ENCODE peak calls at places on chromosome 12, in six cellular contexts. V is gastrocnemius medialis, C is stomach, L is body of pancreas, P is tibial nerve, Y is heart left ventricle. E is an unnamed sample.

GRCh38 chr12:13001725-13002040 is 1.6 kb upstream of the HEBP1 start:
- DNase-seq in P (no peak), L (no peak), Y (no peak), C (no peak), V (no peak), E (no peak)

GRCh38 chr12:75900781-75901254 is 130.8 kb downstream of the PHLDA1 start:
- DNase-seq in C (no peak), V (no peak), L (no peak), Y (no peak), P (no peak), E (no peak)

GRCh38 chr12:89501793-89502192 is 22.8 kb downstream of the GALNT4 start:
- DNase-seq in Y (no peak), C (no peak), P (no peak), V (no peak), L (no peak), E (no peak)

GRCh38 chr12:124655317-124656213 is 88.2 kb upstream of the NCOR2 start:
- DNase-seq in L (peak; percentile 60), Y (peak; percentile 87), V (peak; percentile 46), C (peak; percentile 47), P (peak; percentile 81), E (peak; percentile 45)

GRCh38 chr12:17020765-17021164 is 414.8 kb upstream of the LMO3 start:
- DNase-seq in P (no peak), C (no peak), V (no peak), L (no peak), Y (no peak), E (no peak)

GRCh38 chr12:124484526-124484953 is 82.9 kb downstream of the NCOR2 start:
- DNase-seq in C (no peak), Y (no peak), L (no peak), P (no peak), V (no peak), E (no peak)

GRCh38 chr12:18165422-18165871 is 75.5 kb upstream of the RERGL start:
- DNase-seq in L (no peak), V (no peak), P (no peak), C (no peak), Y (no peak), E (no peak)

GRCh38 chr12:120903382-120903817 is 758 bp downstream of the SPPL3 start:
- DNase-seq in Y (peak; percentile 74), V (peak; percentile 52), P (peak; percentile 23), L (peak; percentile 78), C (peak; percentile 57), E (peak; percentile 40)

GRCh38 chr12:89680409-89680808 is 28.2 kb downstream of the ATP2B1 start:
- DNase-seq in C (no peak), V (no peak), L (no peak), Y (no peak), P (no peak), E (no peak)

GRCh38 chr12:12791756-12792346 is 6.4 kb downstream of the APOLD1 start:
- DNase-seq in C (no peak), P (no peak), L (no peak), Y (peak; percentile 23), V (no peak), E (no peak)

GRCh38 chr12:78951746-78952532 is 87.4 kb downstream of the SYT1 start:
- DNase-seq in C (no peak), L (no peak), Y (no peak), V (no peak), P (no peak), E (no peak)

GRCh38 chr12:32104572-32105355 is 1.9 kb upstream of the BICD1 start:
- DNase-seq in L (no peak), P (no peak), Y (no peak), V (no peak), C (no peak), E (no peak)

GRCh38 chr12:39267886-39268285 is 175.0 kb downstream of the KIF21A start:
- DNase-seq in Y (no peak), V (no peak), P (no peak), L (no peak), C (no peak), E (no peak)

GRCh38 chr12:29962276-29963035 is 178.7 kb upstream of the TMTC1 start:
- DNase-seq in Y (no peak), V (no peak), P (no peak), C (no peak), L (no peak), E (no peak)

GRCh38 chr12:46356655-46357437 is 15.7 kb downstream of the SLC38A2 start:
- DNase-seq in P (no peak), Y (no peak), V (no peak), L (no peak), C (no peak), E (no peak)
- TF ChIP-seq POLR2A in P (no peak), Y (no peak), V (no peak), L (no peak), C (no peak), E (no peak)

GRCh38 chr12:132204064-132204821 is 60.0 kb downstream of the NOC4L start:
- DNase-seq in L (no peak), P (no peak), Y (no peak), V (no peak), C (no peak), E (no peak)

GRCh38 chr12:132205271-132206092 is 61.2 kb downstream of the NOC4L start:
- DNase-seq in Y (no peak), V (no peak), P (no peak), L (no peak), C (no peak), E (no peak)

GRCh38 chr12:132206093-132206434 is 61.8 kb downstream of the NOC4L start:
- DNase-seq in V (no peak), L (no peak), P (no peak), C (no peak), Y (no peak), E (no peak)

GRCh38 chr12:132202929-132203721 is 58.9 kb downstream of the NOC4L start:
- DNase-seq in L (no peak), C (no peak), Y (no peak), P (no peak), V (no peak), E (no peak)

DNA sequence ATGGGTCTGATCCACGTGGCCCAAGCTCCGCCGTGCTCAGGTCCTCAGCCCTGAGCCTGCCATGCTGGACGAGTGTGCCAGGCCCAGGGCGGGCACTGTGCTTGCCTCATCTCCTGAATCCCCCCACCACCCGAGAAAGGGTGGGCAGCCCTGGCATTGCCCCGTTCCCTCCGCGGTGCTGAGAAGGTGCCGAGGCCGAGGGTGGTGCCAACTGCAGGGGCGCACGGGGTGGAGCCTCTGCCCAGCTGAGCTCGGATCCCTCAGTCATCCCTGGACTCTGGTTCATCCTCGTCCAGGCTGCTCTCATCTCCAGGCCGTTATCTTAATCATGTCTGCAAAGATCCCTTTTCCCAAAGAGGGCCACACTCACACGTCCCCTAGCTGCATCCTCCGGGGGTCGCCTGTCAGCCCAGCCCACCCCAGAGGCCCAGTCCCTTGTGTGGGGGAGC is 60.6 kb downstream of the NOC4L start:
- DNase-seq in V (no peak), Y (no peak), P (no peak), C (no peak), L (no peak), E (no peak)
- H3K4me3 ChIP-seq in V (no peak overlapping the region), Y (no peak overlapping the region), P (no peak overlapping the region), C (peak overlapping the region; percentile 32), L (no peak overlapping the region), E (no peak overlapping the region)

GRCh38 chr12:21308785-21309184 is 25.9 kb downstream of the SLCO1A2 start:
- DNase-seq in P (no peak), V (no peak), L (no peak), C (no peak), Y (no peak), E (no peak)

GRCh38 chr12:21300632-21301031 is 34.1 kb downstream of the SLCO1A2 start:
- DNase-seq in V (no peak), L (no peak), Y (no peak), C (no peak), P (no peak), E (no peak)

GRCh38 chr12:21305666-21306065 is 29.1 kb downstream of the SLCO1A2 start:
- DNase-seq in Y (no peak), C (no peak), P (no peak), V (no peak), L (no peak), E (no peak)
- TF ChIP-seq POLR2A in Y (no peak), C (no peak), P (no peak), V (no peak), L (no peak), E (no peak)

GRCh38 chr12:105499223-105499622 is 168.7 kb downstream of the C12orf75 start:
- DNase-seq in P (no peak), Y (no peak), L (no peak), C (no peak), V (no peak), E (no peak)
- H3K4me3 ChIP-seq in P (no peak overlapping the region), Y (no peak overlapping the region), L (no peak overlapping the region), C (no peak overlapping the region), V (no peak overlapping the region), E (no peak overlapping the region)

GRCh38 chr12:116533343-116534248 is 25.6 kb upstream of the MAP1LC3B2 start:
- DNase-seq in P (peak; percentile 68), V (peak; percentile 58), C (peak; percentile 79), L (peak; percentile 78), Y (peak; percentile 68), E (peak; percentile 95)
- TF ChIP-seq POLR2A in P (peak; percentile 64), V (no peak), C (no peak), L (no peak), Y (no peak), E (no peak)

E was measured in A549.